ENCODE peak calls at places on chromosomes 12 and 14, in ten cellular contexts. D, A, T, J, R, X, O, W, N and Y are unnamed samples.

GRCh38 chr14:61320806-61321384 is 484 bp upstream of the PRKCH start:
- DNase-seq in D (no peak), A (no peak), T (peak; percentile 29), J (peak; percentile 40), R (no peak), X (no peak), O (no peak), W (no peak), N (no peak), Y (peak; percentile 14)

GRCh38 chr14:105075364-105076295 is 10.4 kb upstream of the GPR132 start:
- DNase-seq in D (no peak), A (peak; percentile 60), T (peak; percentile 49), J (peak; percentile 54), R (no peak), X (peak; percentile 62), O (peak; percentile 28), W (peak; percentile 43), N (no peak), Y (peak; percentile 73)

GRCh38 chr14:106491851-106492250 is 965.5 kb downstream of the TMEM121 start:
- DNase-seq in D (no peak), A (peak; percentile 33), T (no peak), J (no peak), R (no peak), X (peak; percentile 54), O (no peak), W (no peak), N (no peak), Y (no peak)

GRCh38 chr12:52631264-52631663 is 12.9 kb upstream of the KRT73 start:
- DNase-seq in D (no peak), A (no peak), T (no peak), J (no peak), R (no peak), X (no peak), O (no peak), W (no peak), N (no peak), Y (no peak)

GRCh38 chr14:32932921-32933622 is 5.6 kb upstream of the NPAS3 start:
- DNase-seq in D (no peak), A (peak; percentile 33), T (no peak), J (peak; percentile 38), R (no peak), X (no peak), O (no peak), W (no peak), N (no peak), Y (peak; percentile 59)

GRCh38 chr12:76777765-76778216 is 13.9 kb downstream of the ZDHHC17 start:
- DNase-seq in D (no peak), A (no peak), T (no peak), J (no peak), R (no peak), X (no peak), O (no peak), W (no peak), N (no peak), Y (no peak)

GRCh38 chr12:102965281-102966155 is 8.0 kb downstream of the ASCL1 start:
- DNase-seq in D (no peak), A (no peak), T (no peak), J (no peak), R (no peak), X (no peak), O (no peak), W (no peak), N (no peak), Y (peak; percentile 61)

GRCh38 chr12:108598553-108599250 is 818 bp upstream of the TMEM119 start:
- DNase-seq in D (no peak), A (no peak), T (no peak), J (no peak), R (no peak), X (no peak), O (no peak), W (no peak), N (no peak), Y (no peak)

GRCh38 chr12:1474059-1474537 is 120.3 kb downstream of the FBXL14 start:
- DNase-seq in D (peak; percentile 99), A (no peak), T (no peak), J (no peak), R (no peak), X (no peak), O (no peak), W (peak; percentile 96), N (no peak), Y (no peak)

GRCh38 chr12:77980782-77981181 is 150.1 kb downstream of the NAV3 start:
- DNase-seq in D (peak; percentile 73), A (no peak), T (no peak), J (no peak), R (no peak), X (no peak), O (no peak), W (no peak), N (no peak), Y (no peak)

GRCh38 chr12:16612647-16613046 is 6.7 kb upstream of the LMO3 start:
- DNase-seq in D (no peak), A (no peak), T (no peak), J (no peak), R (no peak), X (no peak), O (no peak), W (peak; percentile 41), N (no peak), Y (no peak)

GRCh38 chr14:38073641-38074040 is 134.1 kb upstream of the SSTR1 start:
- DNase-seq in D (no peak), A (no peak), T (no peak), J (no peak), R (peak; percentile 36), X (no peak), O (no peak), W (no peak), N (no peak), Y (no peak)

GRCh38 chr12:8996682-8997405 is 7.5 kb downstream of the KLRG1 start:
- DNase-seq in D (peak; percentile 36), A (no peak), T (no peak), J (no peak), R (no peak), X (no peak), O (no peak), W (peak; percentile 23), N (no peak), Y (no peak)

GRCh38 chr14:36658091-36659009 is 3.3 kb upstream of the PAX9 start:
- DNase-seq in D (no peak), A (no peak), T (no peak), J (no peak), R (no peak), X (no peak), O (no peak), W (no peak), N (no peak), Y (no peak)

GRCh38 chr12:27303139-27304111 is 29.2 kb upstream of the BMAL2 start:
- DNase-seq in D (no peak), A (no peak), T (no peak), J (no peak), R (no peak), X (no peak), O (no peak), W (peak; percentile 48), N (no peak), Y (no peak)

GRCh38 chr12:27300251-27300650 is 32.4 kb upstream of the BMAL2 start:
- DNase-seq in D (no peak), A (no peak), T (no peak), J (no peak), R (no peak), X (no peak), O (no peak), W (no peak), N (no peak), Y (no peak)

GRCh38 chr12:27296674-27297073 is 36.0 kb upstream of the BMAL2 start:
- DNase-seq in D (no peak), A (no peak), T (no peak), J (no peak), R (no peak), X (no peak), O (no peak), W (no peak), N (no peak), Y (no peak)

GRCh38 chr12:27297576-27297975 is 35.1 kb upstream of the BMAL2 start:
- DNase-seq in D (no peak), A (no peak), T (no peak), J (no peak), R (no peak), X (no peak), O (no peak), W (no peak), N (no peak), Y (no peak)

DNA sequence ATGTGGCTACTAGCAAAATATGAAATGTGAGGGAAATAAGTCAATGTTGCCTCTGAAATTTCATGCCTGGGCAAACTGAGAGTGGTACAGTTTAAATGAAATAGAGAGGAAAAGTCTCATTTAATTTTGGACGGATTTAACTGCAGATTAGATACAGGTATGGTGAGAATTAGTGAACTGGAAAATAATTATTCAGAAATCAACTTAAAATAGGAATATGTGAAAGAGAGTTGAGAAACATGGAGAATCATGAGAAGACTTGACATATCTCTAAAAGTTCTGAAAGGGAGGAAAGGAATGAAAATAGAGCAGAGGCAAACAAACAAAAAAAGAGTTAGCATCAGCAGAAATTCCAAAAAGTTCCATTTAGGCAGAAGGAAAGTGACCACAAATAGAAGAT is 33.5 kb upstream of the BMAL2 start:
- DNase-seq in D (no peak), A (no peak), T (no peak), J (no peak), R (no peak), X (no peak), O (no peak), W (no peak), N (no peak), Y (no peak)
- H3K4me1 ChIP-seq in D (peaks cover 4% of the 10 kb centered on the region), A (no peaks in the 10 kb centered on the region), T (no peaks in the 10 kb centered on the region), J (peaks cover 1% of the 10 kb centered on the region), R (no peaks in the 10 kb centered on the region), X (no peaks in the 10 kb centered on the region), O (no peaks in the 10 kb centered on the region), W (peaks cover 4% of the 10 kb centered on the region), N (peaks cover 8% of the 10 kb centered on the region), Y (no peaks in the 10 kb centered on the region)

GRCh38 chr12:6391013-6391412 is 7.1 kb downstream of the LTBR start:
- DNase-seq in D (no peak), A (no peak), T (no peak), J (no peak), R (no peak), X (no peak), O (no peak), W (no peak), N (no peak), Y (peak; percentile 17)
- H3K4me1 ChIP-seq in D (no peaks in the 10 kb centered on the region), A (peaks cover 38% of the 10 kb centered on the region), T (peaks cover 9% of the 10 kb centered on the region), J (peaks cover 2% of the 10 kb centered on the region), R (no peaks in the 10 kb centered on the region), X (no peaks in the 10 kb centered on the region), O (no peaks in the 10 kb centered on the region), W (peaks cover 3% of the 10 kb centered on the region), N (peaks cover 35% of the 10 kb centered on the region), Y (no peaks in the 10 kb centered on the region)

DNA sequence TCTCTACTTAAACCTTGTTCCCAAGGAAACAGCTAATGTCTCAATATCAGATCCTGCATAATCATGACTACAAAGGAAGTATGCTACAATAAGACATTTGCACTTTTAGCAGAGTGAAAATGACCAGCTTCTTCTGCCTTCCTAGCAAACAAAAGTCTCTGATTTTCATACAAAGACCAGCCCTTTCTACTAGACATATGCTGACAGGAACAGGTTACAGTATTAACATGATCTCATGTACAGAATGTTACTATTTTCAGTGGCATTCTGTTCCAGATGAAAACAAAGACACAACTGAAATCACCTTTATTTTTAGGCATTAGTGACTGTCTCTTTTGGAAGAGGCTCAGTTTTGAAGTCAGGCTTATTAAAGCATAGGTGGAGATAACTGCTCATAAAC is 228.6 kb downstream of the MED13L start:
- DNase-seq in D (no peak), A (no peak), T (no peak), J (no peak), R (no peak), X (no peak), O (no peak), W (no peak), N (no peak), Y (no peak)
- H3K4me1 ChIP-seq in D (peaks cover 12% of the 10 kb centered on the region), A (peaks cover 2% of the 10 kb centered on the region), T (no peaks in the 10 kb centered on the region), J (peaks cover 8% of the 10 kb centered on the region), R (no peaks in the 10 kb centered on the region), X (peaks cover 7% of the 10 kb centered on the region), O (peaks cover 3% of the 10 kb centered on the region), W (peaks cover 4% of the 10 kb centered on the region), N (peaks cover 87% of the 10 kb centered on the region), Y (peaks cover 40% of the 10 kb centered on the region)

GRCh38 chr12:101925352-101925751 is 48.0 kb downstream of the DRAM1 start:
- DNase-seq in D (peak; percentile 100), A (no peak), T (peak; percentile 27), J (peak; percentile 67), R (no peak), X (no peak), O (no peak), W (peak; percentile 94), N (peak; percentile 40), Y (no peak)
- H3K4me1 ChIP-seq in D (no peaks in the 10 kb centered on the region), A (no peaks in the 10 kb centered on the region), T (no peaks in the 10 kb centered on the region), J (peaks cover 3% of the 10 kb centered on the region), R (no peaks in the 10 kb centered on the region), X (no peaks in the 10 kb centered on the region), O (no peaks in the 10 kb centered on the region), W (peaks cover 14% of the 10 kb centered on the region), N (peaks cover 10% of the 10 kb centered on the region), Y (no peaks in the 10 kb centered on the region)